ENCODE peak calls at places on chromosomes 13 and 19, in six cellular contexts. One of them, this sample, is unnamed.

GRCh38 chr19:18203408-18203862 is 407 bp downstream of the RAB3A start:
- DNase-seq in KG1: no peak
- DNase-seq in cardiac muscle cell: no peak
- DNase-seq in upper lobe of right lung: peak
- DNase-seq in anterior cingulate cortex: peak
- DNase-seq in GM03348: no peak
- DNase-seq in this sample: no peak

GRCh38 chr13:75870397-75870801 is 234.3 kb downstream of the LMO7 start:
- DNase-seq in KG1: peak
- DNase-seq in cardiac muscle cell: peak
- DNase-seq in upper lobe of right lung: no peak
- DNase-seq in anterior cingulate cortex: no peak
- DNase-seq in GM03348: peak
- DNase-seq in this sample: no peak

GRCh38 chr19:12990853-12991252 is 4.4 kb upstream of the NFIX start:
- DNase-seq in KG1: no peak
- DNase-seq in cardiac muscle cell: no peak
- DNase-seq in upper lobe of right lung: no peak
- DNase-seq in anterior cingulate cortex: no peak
- DNase-seq in GM03348: no peak
- DNase-seq in this sample: no peak

GRCh38 chr13:60411464-60411863 is 14.4 kb downstream of the TDRD3 start:
- DNase-seq in KG1: no peak
- DNase-seq in cardiac muscle cell: no peak
- DNase-seq in upper lobe of right lung: no peak
- DNase-seq in anterior cingulate cortex: no peak
- DNase-seq in GM03348: no peak
- DNase-seq in this sample: no peak

GRCh38 chr13:102726430-102726829 is 31.6 kb upstream of the METTL21C start:
- DNase-seq in KG1: no peak
- DNase-seq in cardiac muscle cell: no peak
- DNase-seq in upper lobe of right lung: no peak
- DNase-seq in anterior cingulate cortex: no peak
- DNase-seq in GM03348: no peak
- DNase-seq in this sample: no peak

GRCh38 chr13:71577127-71577526 is 289.9 kb downstream of the DACH1 start:
- DNase-seq in KG1: no peak
- DNase-seq in cardiac muscle cell: no peak
- DNase-seq in upper lobe of right lung: no peak
- DNase-seq in anterior cingulate cortex: no peak
- DNase-seq in GM03348: no peak
- DNase-seq in this sample: no peak

GRCh38 chr19:16449330-16449961 is 22.3 kb downstream of the EPS15L1 start:
- DNase-seq in KG1: no peak
- DNase-seq in cardiac muscle cell: no peak
- DNase-seq in upper lobe of right lung: no peak
- DNase-seq in anterior cingulate cortex: no peak
- DNase-seq in GM03348: no peak
- DNase-seq in this sample: no peak

GRCh38 chr19:19170053-19170945 is at the start of gene MEF2B:
- DNase-seq in KG1: no peak
- DNase-seq in cardiac muscle cell: peak
- DNase-seq in upper lobe of right lung: peak
- DNase-seq in anterior cingulate cortex: peak
- DNase-seq in GM03348: peak
- DNase-seq in this sample: peak

GRCh38 chr13:97982286-97982685 is 28.8 kb downstream of the IPO5 start:
- DNase-seq in KG1: no peak
- DNase-seq in cardiac muscle cell: no peak
- DNase-seq in upper lobe of right lung: no peak
- DNase-seq in anterior cingulate cortex: no peak
- DNase-seq in GM03348: peak
- DNase-seq in this sample: no peak

GRCh38 chr19:58500242-58500641 is 11.6 kb downstream of the SLC27A5 start:
- DNase-seq in KG1: no peak
- DNase-seq in cardiac muscle cell: no peak
- DNase-seq in upper lobe of right lung: no peak
- DNase-seq in anterior cingulate cortex: no peak
- DNase-seq in GM03348: no peak
- DNase-seq in this sample: no peak

GRCh38 chr19:40262422-40262821 is 22.7 kb downstream of the AKT2 start:
- DNase-seq in KG1: no peak
- DNase-seq in cardiac muscle cell: no peak
- DNase-seq in upper lobe of right lung: no peak
- DNase-seq in anterior cingulate cortex: no peak
- DNase-seq in GM03348: no peak
- DNase-seq in this sample: no peak

GRCh38 chr19:29615891-29616425 is 9.9 kb downstream of the POP4 start:
- DNase-seq in KG1: no peak
- DNase-seq in cardiac muscle cell: no peak
- DNase-seq in upper lobe of right lung: no peak
- DNase-seq in anterior cingulate cortex: no peak
- DNase-seq in GM03348: no peak
- DNase-seq in this sample: no peak

GRCh38 chr13:85347251-85347650 is 452.0 kb downstream of the SLITRK6 start:
- DNase-seq in KG1: no peak
- DNase-seq in cardiac muscle cell: no peak
- DNase-seq in upper lobe of right lung: no peak
- DNase-seq in anterior cingulate cortex: no peak
- DNase-seq in GM03348: no peak
- DNase-seq in this sample: no peak

GRCh38 chr13:44710576-44710975 is 134.4 kb upstream of the TSC22D1 start:
- DNase-seq in KG1: no peak
- DNase-seq in cardiac muscle cell: no peak
- DNase-seq in upper lobe of right lung: no peak
- DNase-seq in anterior cingulate cortex: no peak
- DNase-seq in GM03348: peak
- DNase-seq in this sample: no peak

GRCh38 chr19:11551603-11552235 is 7.3 kb downstream of the ELOF1 start:
- DNase-seq in KG1: no peak
- DNase-seq in cardiac muscle cell: peak
- DNase-seq in upper lobe of right lung: no peak
- DNase-seq in anterior cingulate cortex: no peak
- DNase-seq in GM03348: peak
- DNase-seq in this sample: no peak

GRCh38 chr13:36628986-36629385 is 44.8 kb upstream of the SERTM1 start:
- DNase-seq in KG1: no peak
- DNase-seq in cardiac muscle cell: no peak
- DNase-seq in upper lobe of right lung: no peak
- DNase-seq in anterior cingulate cortex: no peak
- DNase-seq in GM03348: no peak
- DNase-seq in this sample: no peak

GRCh38 chr13:114096811-114097503 is 35.5 kb downstream of the RASA3 start:
- DNase-seq in KG1: no peak
- DNase-seq in cardiac muscle cell: no peak
- DNase-seq in upper lobe of right lung: peak
- DNase-seq in anterior cingulate cortex: no peak
- DNase-seq in GM03348: no peak
- DNase-seq in this sample: peak

GRCh38 chr13:51895906-51896888 is 34.4 kb downstream of the CCDC70 start:
- DNase-seq in KG1: peak
- DNase-seq in cardiac muscle cell: peak
- DNase-seq in upper lobe of right lung: no peak
- DNase-seq in anterior cingulate cortex: peak
- DNase-seq in GM03348: peak
- DNase-seq in this sample: no peak

GRCh38 chr13:101258071-101258470 is 158.2 kb downstream of the NALCN start:
- DNase-seq in KG1: peak
- DNase-seq in cardiac muscle cell: no peak
- DNase-seq in upper lobe of right lung: no peak
- DNase-seq in anterior cingulate cortex: no peak
- DNase-seq in GM03348: peak
- DNase-seq in this sample: no peak

GRCh38 chr19:23999821-24000610 is 85.3 kb downstream of the ZNF726 start:
- DNase-seq in KG1: no peak
- DNase-seq in cardiac muscle cell: no peak
- DNase-seq in upper lobe of right lung: no peak
- DNase-seq in anterior cingulate cortex: no peak
- DNase-seq in GM03348: no peak
- DNase-seq in this sample: no peak

GRCh38 chr19:56637976-56638555 is 4.9 kb upstream of the SMIM17 start:
- DNase-seq in KG1: peak
- DNase-seq in cardiac muscle cell: peak
- DNase-seq in upper lobe of right lung: no peak
- DNase-seq in anterior cingulate cortex: peak
- DNase-seq in GM03348: peak
- DNase-seq in this sample: peak

GRCh38 chr19:1848399-1849131 is at the start of gene REXO1:
- DNase-seq in KG1: peak
- DNase-seq in cardiac muscle cell: peak
- DNase-seq in upper lobe of right lung: peak
- DNase-seq in anterior cingulate cortex: peak
- DNase-seq in GM03348: peak
- DNase-seq in this sample: peak

GRCh38 chr13:28001049-28001448 is 12.6 kb upstream of the URAD start:
- DNase-seq in KG1: no peak
- DNase-seq in cardiac muscle cell: no peak
- DNase-seq in upper lobe of right lung: peak
- DNase-seq in anterior cingulate cortex: no peak
- DNase-seq in GM03348: no peak
- DNase-seq in this sample: no peak

GRCh38 chr13:34207872-34208271 is 389.9 kb downstream of the RFC3 start:
- DNase-seq in KG1: no peak
- DNase-seq in cardiac muscle cell: no peak
- DNase-seq in upper lobe of right lung: no peak
- DNase-seq in anterior cingulate cortex: no peak
- DNase-seq in GM03348: peak
- DNase-seq in this sample: no peak